ENCODE peak calls at places on chromosomes 6 and 20, in nine cellular contexts. One of them, this sample, is unnamed.

GRCh38 chr6:31042801-31043200 is 32.5 kb downstream of the MUC22 start:
- DNase-seq in GM20000: peak
- DNase-seq in T-helper 1 cell: no peak
- DNase-seq in EL: peak
- DNase-seq in activated effector memory CD4-positive, alpha-beta T cell treated with anti-CD3 and anti-CD28 coated beads, Interleukin-2, amount 50 U/mL, for 16 hours: peak
- DNase-seq in GM12878: no peak
- DNase-seq in DMS79 treated with DMSO at 0.1 percent for 48 hours: no peak
- DNase-seq in cardiac muscle cell: peak
- DNase-seq in progenitor cell of endocrine pancreas: peak
- DNase-seq in this sample: peak

GRCh38 chr6:122712093-122712863 is 67.2 kb upstream of the FABP7 start:
- DNase-seq in progenitor cell of endocrine pancreas: no peak
- DNase-seq in GM12878: no peak
- DNase-seq in GM20000: no peak
- DNase-seq in cardiac muscle cell: no peak
- DNase-seq in DMS79 treated with DMSO at 0.1 percent for 48 hours: no peak
- DNase-seq in T-helper 1 cell: no peak
- DNase-seq in activated effector memory CD4-positive, alpha-beta T cell treated with anti-CD3 and anti-CD28 coated beads, Interleukin-2, amount 50 U/mL, for 16 hours: no peak
- DNase-seq in EL: no peak
- DNase-seq in this sample: no peak

GRCh38 chr6:156174026-156174880 is 602.9 kb upstream of the ARID1B start:
- DNase-seq in GM12878: no peak
- DNase-seq in progenitor cell of endocrine pancreas: no peak
- DNase-seq in T-helper 1 cell: no peak
- DNase-seq in GM20000: no peak
- DNase-seq in activated effector memory CD4-positive, alpha-beta T cell treated with anti-CD3 and anti-CD28 coated beads, Interleukin-2, amount 50 U/mL, for 16 hours: peak
- DNase-seq in DMS79 treated with DMSO at 0.1 percent for 48 hours: no peak
- DNase-seq in cardiac muscle cell: no peak
- DNase-seq in EL: peak
- DNase-seq in this sample: no peak

GRCh38 chr6:15987569-15987968 is 141.3 kb upstream of the MYLIP start:
- DNase-seq in cardiac muscle cell: peak
- DNase-seq in GM20000: no peak
- DNase-seq in activated effector memory CD4-positive, alpha-beta T cell treated with anti-CD3 and anti-CD28 coated beads, Interleukin-2, amount 50 U/mL, for 16 hours: no peak
- DNase-seq in progenitor cell of endocrine pancreas: no peak
- DNase-seq in GM12878: no peak
- DNase-seq in T-helper 1 cell: no peak
- DNase-seq in DMS79 treated with DMSO at 0.1 percent for 48 hours: peak
- DNase-seq in EL: peak
- DNase-seq in this sample: peak

GRCh38 chr6:43242908-43243648 is at the start of gene TTBK1:
- DNase-seq in cardiac muscle cell: no peak
- DNase-seq in activated effector memory CD4-positive, alpha-beta T cell treated with anti-CD3 and anti-CD28 coated beads, Interleukin-2, amount 50 U/mL, for 16 hours: peak
- DNase-seq in GM12878: no peak
- DNase-seq in progenitor cell of endocrine pancreas: no peak
- DNase-seq in EL: no peak
- DNase-seq in DMS79 treated with DMSO at 0.1 percent for 48 hours: peak
- DNase-seq in GM20000: no peak
- DNase-seq in T-helper 1 cell: no peak
- DNase-seq in this sample: peak

GRCh38 chr6:23106951-23107350 is 537.6 kb downstream of the HDGFL1 start:
- DNase-seq in T-helper 1 cell: no peak
- DNase-seq in DMS79 treated with DMSO at 0.1 percent for 48 hours: no peak
- DNase-seq in GM20000: no peak
- DNase-seq in progenitor cell of endocrine pancreas: no peak
- DNase-seq in EL: peak
- DNase-seq in activated effector memory CD4-positive, alpha-beta T cell treated with anti-CD3 and anti-CD28 coated beads, Interleukin-2, amount 50 U/mL, for 16 hours: no peak
- DNase-seq in cardiac muscle cell: peak
- DNase-seq in GM12878: no peak
- DNase-seq in this sample: no peak

GRCh38 chr20:53493201-53493908 is 100.3 kb downstream of the ZNF217 start:
- DNase-seq in activated effector memory CD4-positive, alpha-beta T cell treated with anti-CD3 and anti-CD28 coated beads, Interleukin-2, amount 50 U/mL, for 16 hours: no peak
- DNase-seq in cardiac muscle cell: peak
- DNase-seq in T-helper 1 cell: no peak
- DNase-seq in EL: no peak
- DNase-seq in GM20000: no peak
- DNase-seq in GM12878: no peak
- DNase-seq in DMS79 treated with DMSO at 0.1 percent for 48 hours: no peak
- DNase-seq in progenitor cell of endocrine pancreas: no peak
- DNase-seq in this sample: no peak

GRCh38 chr6:41298785-41299498 is 12.5 kb upstream of the TREM1 start:
- DNase-seq in progenitor cell of endocrine pancreas: no peak
- DNase-seq in activated effector memory CD4-positive, alpha-beta T cell treated with anti-CD3 and anti-CD28 coated beads, Interleukin-2, amount 50 U/mL, for 16 hours: no peak
- DNase-seq in DMS79 treated with DMSO at 0.1 percent for 48 hours: no peak
- DNase-seq in GM20000: no peak
- DNase-seq in T-helper 1 cell: no peak
- DNase-seq in cardiac muscle cell: no peak
- DNase-seq in EL: no peak
- DNase-seq in GM12878: no peak
- DNase-seq in this sample: no peak

GRCh38 chr6:10030942-10031537 is 383.8 kb downstream of the TFAP2A start:
- DNase-seq in T-helper 1 cell: no peak
- DNase-seq in GM20000: peak
- DNase-seq in activated effector memory CD4-positive, alpha-beta T cell treated with anti-CD3 and anti-CD28 coated beads, Interleukin-2, amount 50 U/mL, for 16 hours: no peak
- DNase-seq in DMS79 treated with DMSO at 0.1 percent for 48 hours: no peak
- DNase-seq in progenitor cell of endocrine pancreas: no peak
- DNase-seq in GM12878: no peak
- DNase-seq in EL: peak
- DNase-seq in cardiac muscle cell: no peak
- DNase-seq in this sample: no peak

GRCh38 chr6:36122495-36123269 is 7.6 kb upstream of the MAPK13 start:
- DNase-seq in activated effector memory CD4-positive, alpha-beta T cell treated with anti-CD3 and anti-CD28 coated beads, Interleukin-2, amount 50 U/mL, for 16 hours: no peak
- DNase-seq in T-helper 1 cell: no peak
- DNase-seq in GM12878: no peak
- DNase-seq in cardiac muscle cell: no peak
- DNase-seq in EL: no peak
- DNase-seq in progenitor cell of endocrine pancreas: no peak
- DNase-seq in GM20000: no peak
- DNase-seq in DMS79 treated with DMSO at 0.1 percent for 48 hours: no peak
- DNase-seq in this sample: no peak

GRCh38 chr6:16700202-16700997 is 60.9 kb downstream of the ATXN1 start:
- DNase-seq in progenitor cell of endocrine pancreas: no peak
- DNase-seq in EL: no peak
- DNase-seq in DMS79 treated with DMSO at 0.1 percent for 48 hours: no peak
- DNase-seq in GM20000: no peak
- DNase-seq in T-helper 1 cell: peak
- DNase-seq in cardiac muscle cell: peak
- DNase-seq in GM12878: no peak
- DNase-seq in activated effector memory CD4-positive, alpha-beta T cell treated with anti-CD3 and anti-CD28 coated beads, Interleukin-2, amount 50 U/mL, for 16 hours: peak
- DNase-seq in this sample: no peak

This sample was measured in H9.